ENCODE peak calls at places on chromosome 14, in eight cellular contexts. X is A549, B is GM23338, F is SK-N-SH, Y is Panc1, G is HepG2, M is HL-60, H is GM12878. Q is an unnamed sample.

GRCh38 chr14:71720978-71721624 is 211.1 kb upstream of the RGS6 start:
- DNase-seq in X (peak), B (peak), F (peak), Y (peak), G (peak), M (no peak), H (peak), Q (peak)

GRCh38 chr14:27123162-27123561 is 525.3 kb upstream of the NOVA1 start:
- DNase-seq in X (no peak), B (no peak), F (no peak), Y (no peak), G (no peak), M (no peak), H (no peak), Q (no peak)

GRCh38 chr14:24673534-24674203 is 39.7 kb upstream of the GZMB start:
- DNase-seq in X (no peak), B (no peak), F (no peak), Y (no peak), G (no peak), M (no peak), H (peak), Q (no peak)

GRCh38 chr14:85241022-85241880 is 288.7 kb upstream of the FLRT2 start:
- DNase-seq in X (no peak), B (no peak), F (no peak), Y (no peak), G (no peak), M (no peak), H (no peak), Q (no peak)

GRCh38 chr14:50862171-50862570 is 9.7 kb upstream of the ABHD12B start:
- DNase-seq in X (no peak), B (no peak), F (no peak), Y (no peak), G (peak), M (no peak), H (no peak), Q (no peak)

GRCh38 chr14:100365741-100366140 is 42.6 kb downstream of the SLC25A47 start:
- DNase-seq in X (no peak), B (no peak), F (no peak), Y (no peak), G (no peak), M (no peak), H (no peak), Q (no peak)

GRCh38 chr14:71289536-71289935 is 382.3 kb downstream of the PCNX1 start:
- DNase-seq in X (no peak), B (no peak), F (no peak), Y (no peak), G (no peak), M (no peak), H (peak), Q (no peak)

GRCh38 chr14:58871972-58872530 is 234.3 kb downstream of the DACT1 start:
- DNase-seq in X (peak), B (no peak), F (no peak), Y (no peak), G (no peak), M (no peak), H (no peak), Q (no peak)

GRCh38 chr14:24982472-24983155 is 67.3 kb downstream of the STXBP6 start:
- DNase-seq in X (peak), B (no peak), F (no peak), Y (no peak), G (peak), M (no peak), H (no peak), Q (no peak)

GRCh38 chr14:96352708-96353107 is 10.4 kb downstream of the ATG2B start:
- DNase-seq in X (no peak), B (no peak), F (no peak), Y (no peak), G (no peak), M (no peak), H (no peak), Q (no peak)

GRCh38 chr14:102772781-102773570 is 4.3 kb upstream of the TRAF3 start:
- DNase-seq in X (peak), B (peak), F (no peak), Y (no peak), G (peak), M (no peak), H (no peak), Q (no peak)
- TF ChIP-seq REST in X (no peak), B (no peak), F (no peak), Y (no peak), G (no peak), M (no peak), H (no peak), Q (no peak)

DNA sequence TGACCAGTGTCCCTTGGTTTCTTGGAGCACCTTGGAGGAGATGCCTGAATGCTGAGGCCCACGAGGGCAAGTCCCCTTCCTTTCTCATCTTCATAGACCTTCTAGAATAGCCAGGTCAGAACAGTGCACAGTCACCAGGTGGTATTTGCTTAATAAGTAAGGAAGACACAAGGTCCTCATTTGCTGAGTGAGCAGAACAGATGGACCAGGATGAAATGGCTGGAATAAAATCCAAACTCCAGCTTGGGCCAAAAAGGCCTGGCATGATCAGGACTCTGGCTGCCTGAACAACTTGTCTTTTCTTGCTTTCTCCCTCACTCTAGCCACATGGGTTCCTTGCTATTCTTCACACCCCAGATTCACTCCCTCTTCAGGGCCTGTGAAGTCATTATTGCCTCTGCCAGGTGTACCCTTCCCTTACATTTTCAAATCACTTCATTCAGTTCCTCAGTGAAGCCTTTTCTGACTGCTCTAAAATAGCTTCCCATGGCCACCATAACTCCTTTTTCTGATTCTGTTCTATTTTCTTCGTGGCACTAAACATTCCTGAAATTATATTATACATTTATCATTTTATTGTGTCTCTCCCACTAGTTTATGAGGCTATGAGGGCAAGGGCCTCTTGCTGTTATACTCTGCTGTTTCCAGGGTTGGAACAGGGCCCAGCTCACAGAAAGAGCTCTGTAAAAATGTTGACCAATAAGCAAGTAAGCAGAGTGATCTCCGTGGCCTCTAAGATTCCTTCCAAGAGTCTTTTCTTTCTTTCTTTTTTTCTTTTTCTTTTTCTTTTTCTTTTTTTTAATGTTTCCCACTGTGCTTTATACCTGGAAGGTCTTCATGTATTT is 150.8 kb downstream of the TTC8 start:
- DNase-seq in X (no peak), B (no peak), F (no peak), Y (no peak), G (no peak), M (no peak), H (no peak), Q (no peak)
- TF ChIP-seq REST in X (no peak), B (no peak), F (no peak), Y (no peak), G (no peak), M (no peak), H (no peak), Q (no peak)

GRCh38 chr14:91897121-91897701 is 29.9 kb upstream of the TC2N start:
- DNase-seq in X (peak), B (peak), F (no peak), Y (no peak), G (no peak), M (no peak), H (no peak), Q (no peak)
- TF ChIP-seq REST in X (no peak), B (no peak), F (no peak), Y (no peak), G (no peak), M (no peak), H (no peak), Q (no peak)

GRCh38 chr14:75060420-75060819 is 3.4 kb downstream of the ACYP1 start:
- DNase-seq in X (no peak), B (no peak), F (no peak), Y (no peak), G (no peak), M (no peak), H (no peak), Q (no peak)

GRCh38 chr14:75063013-75063412 is 811 bp downstream of the ACYP1 start:
- DNase-seq in X (no peak), B (no peak), F (no peak), Y (no peak), G (no peak), M (no peak), H (no peak), Q (no peak)

GRCh38 chr14:75063491-75064204 is at the start of gene ACYP1:
- DNase-seq in X (peak), B (peak), F (peak), Y (no peak), G (peak), M (peak), H (peak), Q (peak)

GRCh38 chr14:75064205-75064567 is 362 bp upstream of the ACYP1 start:
- DNase-seq in X (no peak), B (no peak), F (no peak), Y (no peak), G (no peak), M (no peak), H (no peak), Q (no peak)

DNA sequence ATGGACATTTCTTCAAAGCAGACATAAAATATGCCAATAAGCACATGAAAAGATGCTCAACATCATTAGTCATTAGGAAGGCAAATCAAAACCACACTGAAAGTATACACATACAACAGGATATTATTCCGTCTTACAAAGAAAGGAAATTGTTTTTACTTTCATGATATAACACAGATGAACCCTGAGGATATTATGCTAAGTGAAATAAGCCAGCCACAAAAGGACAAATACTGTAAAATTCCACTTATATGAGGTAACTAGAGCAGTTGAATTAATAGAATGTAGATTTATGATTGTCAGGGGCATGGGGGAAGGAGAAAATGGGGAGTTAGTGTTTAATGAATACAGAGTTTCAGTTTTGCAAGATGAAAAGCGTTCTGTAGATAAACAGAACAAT is 4.2 kb downstream of the ACYP1 start:
- DNase-seq in X (no peak), B (no peak), F (no peak), Y (no peak), G (no peak), M (no peak), H (no peak), Q (no peak)
- TF ChIP-seq REST in X (no peak), B (no peak), F (no peak), Y (no peak), G (no peak), M (no peak), H (no peak), Q (no peak)

DNA sequence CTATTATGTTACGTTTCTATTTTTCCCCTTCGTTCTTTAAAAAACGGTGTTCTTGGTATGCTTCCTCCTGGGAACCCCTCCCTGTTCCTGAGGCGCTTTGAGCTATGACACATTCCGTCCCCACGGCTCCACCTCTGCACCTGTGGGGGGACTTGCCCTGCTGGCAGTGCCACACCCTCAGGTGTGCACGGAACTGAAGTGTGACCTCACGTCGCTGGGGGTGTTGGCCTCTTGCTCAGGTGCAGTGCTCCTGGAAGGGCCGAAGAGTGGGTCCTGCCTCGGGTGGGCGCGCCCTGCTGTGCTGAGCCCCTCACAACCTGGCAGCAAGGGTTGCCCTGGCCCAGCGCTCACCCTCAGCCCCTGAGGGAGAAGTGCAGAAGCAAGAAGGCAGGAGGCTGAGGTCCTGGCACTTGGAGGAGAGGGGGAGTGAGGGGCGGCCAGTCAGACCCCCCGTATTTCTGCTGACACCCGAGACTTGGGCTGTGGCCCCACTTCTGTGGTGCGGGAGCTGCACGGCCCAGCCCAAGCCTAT is 4.9 kb downstream of the AMN start:
- DNase-seq in X (no peak), B (peak), F (no peak), Y (no peak), G (no peak), M (no peak), H (no peak), Q (peak)
- TF ChIP-seq REST in X (no peak), B (no peak), F (no peak), Y (no peak), G (no peak), M (no peak), H (no peak), Q (no peak)